ENCODE peak calls at places on chromosomes 4 and X, in seven cellular contexts. Z is mammary epithelial cell, Q is fibroblast of lung, G is lung, Y is cardiac muscle cell, U is neural progenitor cell, F is tibial artery. D is an unnamed sample.

GRCh38 chr4:38266616-38267015 is 306.4 kb downstream of the PTTG2 start:
- DNase-seq in Z (peak; percentile 37), Q (no peak), G (no peak), Y (no peak), U (no peak), F (no peak), D (peak; percentile 71)

GRCh38 chrX:2828404-2829065 is at the start of gene GYG2:
- DNase-seq in Z (no peak), Q (peak; percentile 58), G (no peak), Y (peak; percentile 59), U (peak; percentile 92), F (no peak), D (no peak)

GRCh38 chrX:72271091-72271490 is 6.0 kb downstream of the RPS4X start:
- DNase-seq in Z (no peak), Q (no peak), G (no peak), Y (no peak), U (no peak), F (no peak), D (no peak)

GRCh38 chrX:68511255-68511654 is 12.4 kb downstream of the YIPF6 start:
- DNase-seq in Z (peak; percentile 32), Q (peak; percentile 49), G (peak; percentile 46), Y (peak; percentile 48), U (peak; percentile 59), F (no peak), D (peak; percentile 34)

GRCh38 chr4:176791591-176792347 is 953 bp downstream of the VEGFC start:
- DNase-seq in Z (peak; percentile 50), Q (peak; percentile 75), G (no peak), Y (peak; percentile 58), U (peak; percentile 67), F (no peak), D (peak; percentile 39)

GRCh38 chrX:32592786-32593185 is 618.6 kb downstream of the DMD start:
- DNase-seq in Z (no peak), Q (no peak), G (no peak), Y (no peak), U (no peak), F (no peak), D (no peak)

GRCh38 chr4:153318696-153319320 is 25.7 kb upstream of the MND1 start:
- DNase-seq in Z (peak; percentile 38), Q (peak; percentile 74), G (no peak), Y (peak; percentile 72), U (peak; percentile 58), F (no peak), D (peak; percentile 52)

GRCh38 chr4:27791640-27792039 is 931.0 kb downstream of the STIM2 start:
- DNase-seq in Z (peak; percentile 48), Q (peak; percentile 73), G (no peak), Y (peak; percentile 40), U (no peak), F (no peak), D (peak; percentile 18)

GRCh38 chr4:187218705-187219245 is 495.1 kb upstream of the FAT1 start:
- DNase-seq in Z (no peak), Q (peak; percentile 71), G (no peak), Y (no peak), U (no peak), F (no peak), D (no peak)

GRCh38 chr4:181646864-181647263 is 596.3 kb upstream of the TENM3 start:
- DNase-seq in Z (peak; percentile 13), Q (peak; percentile 38), G (no peak), Y (peak; percentile 51), U (no peak), F (no peak), D (no peak)

GRCh38 chr4:84955168-84955567 is 11.3 kb downstream of the WDFY3 start:
- DNase-seq in Z (peak; percentile 28), Q (no peak), G (no peak), Y (no peak), U (no peak), F (no peak), D (no peak)

GRCh38 chr4:31097999-31098398 is 377.8 kb downstream of the PCDH7 start:
- DNase-seq in Z (no peak), Q (no peak), G (no peak), Y (no peak), U (no peak), F (no peak), D (no peak)

GRCh38 chr4:74716436-74716765 is 77.9 kb downstream of the BTC start:
- DNase-seq in Z (no peak), Q (no peak), G (no peak), Y (no peak), U (no peak), F (no peak), D (no peak)

GRCh38 chr4:12041828-12042227 is 613.1 kb upstream of the HS3ST1 start:
- DNase-seq in Z (peak; percentile 1), Q (no peak), G (no peak), Y (peak; percentile 52), U (peak; percentile 15), F (no peak), D (no peak)

GRCh38 chr4:137367608-137368007 is 164.7 kb downstream of the PCDH18 start:
- DNase-seq in Z (peak; percentile 85), Q (peak; percentile 96), G (no peak), Y (peak; percentile 78), U (no peak), F (no peak), D (peak; percentile 98)

GRCh38 chr4:165440415-165440882 is 61.6 kb downstream of the CPE start:
- DNase-seq in Z (peak; percentile 80), Q (peak; percentile 90), G (no peak), Y (peak; percentile 83), U (no peak), F (no peak), D (peak; percentile 87)

GRCh38 chrX:120790118-120790517 is 85.5 kb downstream of the CT47B1 start:
- DNase-seq in Z (peak; percentile 55), Q (peak; percentile 82), G (peak; percentile 37), Y (peak; percentile 86), U (peak; percentile 78), F (no peak), D (peak; percentile 55)

GRCh38 chr4:15336410-15337184 is 91.2 kb upstream of the C1QTNF7 start:
- DNase-seq in Z (peak; percentile 34), Q (peak; percentile 73), G (no peak), Y (peak; percentile 63), U (no peak), F (no peak), D (peak; percentile 75)

GRCh38 chr4:108135549-108136209 is 33.1 kb downstream of the LEF1 start:
- DNase-seq in Z (peak; percentile 63), Q (no peak), G (no peak), Y (no peak), U (peak; percentile 89), F (no peak), D (peak; percentile 75)

GRCh38 chr4:79049840-79050520 is 110.7 kb upstream of the PAQR3 start:
- DNase-seq in Z (no peak), Q (no peak), G (no peak), Y (no peak), U (no peak), F (no peak), D (no peak)

GRCh38 chrX:3514996-3515395 is 168.5 kb upstream of the MXRA5 start:
- DNase-seq in Z (peak; percentile 16), Q (no peak), G (no peak), Y (peak; percentile 49), U (no peak), F (no peak), D (peak; percentile 21)

GRCh38 chr4:10104211-10104990 is 12.2 kb downstream of the WDR1 start:
- DNase-seq in Z (no peak), Q (peak; percentile 43), G (no peak), Y (peak; percentile 30), U (peak; percentile 62), F (peak; percentile 81), D (no peak)
- H3K4me3 ChIP-seq in Z (no peak overlapping the region), Q (no peak overlapping the region), G (no peak overlapping the region), Y (no peak overlapping the region), U (no peak overlapping the region), F (peak overlapping the region; percentile 42), D (no peak overlapping the region)

GRCh38 chr4:56655627-56656345 is 25.3 kb downstream of the HOPX start:
- DNase-seq in Z (no peak), Q (no peak), G (no peak), Y (no peak), U (peak; percentile 40), F (no peak), D (no peak)

GRCh38 chr4:56656346-56656643 is 24.8 kb downstream of the HOPX start:
- DNase-seq in Z (no peak), Q (peak; percentile 39), G (no peak), Y (no peak), U (peak; percentile 43), F (no peak), D (no peak)

GRCh38 chr4:56658410-56659003 is 22.6 kb downstream of the HOPX start:
- DNase-seq in Z (peak; percentile 47), Q (no peak), G (no peak), Y (peak; percentile 70), U (no peak), F (no peak), D (peak; percentile 52)

GRCh38 chr4:56657128-56657527 is 24.0 kb downstream of the HOPX start:
- DNase-seq in Z (peak; percentile 42), Q (no peak), G (no peak), Y (no peak), U (no peak), F (no peak), D (peak; percentile 78)

DNA sequence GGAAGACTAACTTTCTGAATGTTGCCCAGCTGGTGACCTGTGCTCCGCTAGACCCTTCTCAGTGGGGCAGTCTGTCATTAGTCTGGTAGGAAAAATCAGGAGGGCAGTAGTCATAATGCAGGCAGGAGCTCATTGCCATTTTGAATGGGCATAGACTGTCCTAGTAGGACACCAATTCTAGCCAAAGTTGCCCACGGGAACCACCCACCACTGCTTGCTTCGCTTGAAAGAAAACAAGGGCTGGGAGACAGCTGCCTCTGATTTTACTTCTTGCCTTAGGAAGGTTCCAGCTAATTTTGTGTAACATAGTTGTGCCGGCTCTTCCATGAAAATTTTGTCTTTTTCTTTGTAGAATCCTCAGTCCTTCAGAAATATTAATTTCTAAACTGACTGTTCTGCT is 23.3 kb downstream of the HOPX start:
- DNase-seq in Z (no peak), Q (no peak), G (no peak), Y (no peak), U (no peak), F (no peak), D (no peak)
- H3K27me3 ChIP-seq in Z (peaks cover 41% of the 10 kb centered on the region), Q (peaks cover 8% of the 10 kb centered on the region), G (no peaks in the 10 kb centered on the region), Y (peaks cover 67% of the 10 kb centered on the region), U (peaks cover 85% of the 10 kb centered on the region), F (no peaks in the 10 kb centered on the region), D (no peaks in the 10 kb centered on the region)

DNA sequence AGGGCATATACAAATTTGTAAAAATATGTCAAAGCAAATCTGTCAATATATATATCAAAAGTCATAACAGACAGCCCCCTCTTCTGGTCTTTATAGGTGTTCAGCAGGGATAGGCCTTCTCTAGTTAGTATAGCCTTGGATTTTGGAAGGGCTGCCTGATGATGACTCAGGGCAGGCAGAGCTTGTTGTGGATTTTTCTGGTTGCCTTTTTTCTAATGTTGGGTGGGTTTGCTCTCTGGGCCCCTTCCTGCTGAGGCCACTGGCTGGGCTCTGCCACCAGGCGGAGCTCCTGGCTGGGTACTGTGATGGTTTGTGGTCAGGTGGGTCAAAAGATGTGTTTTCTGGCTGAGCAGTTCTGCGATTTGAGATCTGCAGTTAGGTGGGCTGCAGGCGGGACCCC is 294.2 kb downstream of the GRIA2 start:
- DNase-seq in Z (no peak), Q (no peak), G (no peak), Y (no peak), U (peak; percentile 36), F (no peak), D (no peak)
- TF ChIP-seq CTCF in Z (peak; percentile 35), Q (no peak), G (no peak), Y (peak; percentile 8), U (peak; percentile 64), F (no peak), D (peak; percentile 18)

DNA sequence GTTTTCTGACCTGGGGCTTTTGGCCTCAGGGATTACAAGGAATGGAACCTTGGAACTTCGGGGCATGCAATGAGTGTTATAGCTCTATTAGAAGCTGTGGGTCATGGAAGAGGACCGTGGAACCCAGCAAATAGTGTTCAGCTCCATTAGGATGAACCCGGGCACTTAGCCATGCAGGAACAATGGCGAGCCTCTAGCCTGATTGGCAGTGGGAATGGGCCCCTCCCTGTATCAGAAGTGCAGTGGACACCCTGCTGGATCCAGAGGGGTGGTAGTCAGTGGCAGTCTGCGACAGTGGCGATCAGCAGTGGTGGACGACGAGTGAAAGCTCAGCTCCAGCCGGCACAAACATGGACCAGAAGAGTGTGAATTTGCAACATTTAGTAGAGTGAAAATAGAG is 315.4 kb upstream of the TECRL start:
- DNase-seq in Z (no peak), Q (no peak), G (no peak), Y (no peak), U (no peak), F (no peak), D (no peak)
- H3K4me3 ChIP-seq in Z (no peak overlapping the region), Q (no peak overlapping the region), G (no peak overlapping the region), Y (no peak overlapping the region), U (no peak overlapping the region), F (no peak overlapping the region), D (no peak overlapping the region)

D was measured in bronchial epithelial cell.